ENCODE peak calls at places on chromosome 16, in six cellular contexts. One of them, this sample, is unnamed.

GRCh38 chr16:77760800-77761199 is 27.6 kb upstream of the VAT1L start:
- DNase-seq in heart left ventricle: no peak
- DNase-seq in IMR-90: peak
- DNase-seq in stomach: no peak
- DNase-seq in spleen: no peak
- DNase-seq in uterus: no peak
- DNase-seq in this sample: no peak

GRCh38 chr16:56643080-56643778 is 4.8 kb downstream of the MT1A start:
- DNase-seq in stomach: peak
- DNase-seq in uterus: peak
- DNase-seq in heart left ventricle: peak
- DNase-seq in spleen: peak
- DNase-seq in IMR-90: no peak
- DNase-seq in this sample: peak

GRCh38 chr16:49934557-49935260 is 78.8 kb upstream of the ZNF423 start:
- DNase-seq in stomach: no peak
- DNase-seq in uterus: no peak
- DNase-seq in IMR-90: no peak
- DNase-seq in spleen: no peak
- DNase-seq in heart left ventricle: no peak
- DNase-seq in this sample: peak

GRCh38 chr16:14485811-14486519 is 144.1 kb downstream of the PARN start:
- DNase-seq in heart left ventricle: no peak
- DNase-seq in spleen: no peak
- DNase-seq in IMR-90: no peak
- DNase-seq in uterus: no peak
- DNase-seq in stomach: no peak
- DNase-seq in this sample: no peak

GRCh38 chr16:48105456-48105855 is 50.3 kb downstream of the ABCC12 start:
- DNase-seq in spleen: no peak
- DNase-seq in IMR-90: peak
- DNase-seq in stomach: no peak
- DNase-seq in uterus: no peak
- DNase-seq in heart left ventricle: no peak
- DNase-seq in this sample: no peak

GRCh38 chr16:54933281-54934150 is 2.9 kb downstream of the IRX5 start:
- DNase-seq in IMR-90: no peak
- DNase-seq in spleen: no peak
- DNase-seq in uterus: no peak
- DNase-seq in stomach: no peak
- DNase-seq in heart left ventricle: no peak
- DNase-seq in this sample: no peak

GRCh38 chr16:31386157-31386984 is 6.8 kb upstream of the ITGAD start:
- DNase-seq in stomach: no peak
- DNase-seq in heart left ventricle: no peak
- DNase-seq in IMR-90: peak
- DNase-seq in uterus: no peak
- DNase-seq in spleen: no peak
- DNase-seq in this sample: no peak

GRCh38 chr16:85947511-85948509 is 48.8 kb downstream of the IRF8 start:
- DNase-seq in IMR-90: no peak
- DNase-seq in uterus: no peak
- DNase-seq in heart left ventricle: no peak
- DNase-seq in spleen: no peak
- DNase-seq in stomach: peak
- DNase-seq in this sample: no peak

GRCh38 chr16:1520461-1520860 is 13.0 kb upstream of the TMEM204 start:
- DNase-seq in heart left ventricle: no peak
- DNase-seq in IMR-90: no peak
- DNase-seq in uterus: no peak
- DNase-seq in spleen: no peak
- DNase-seq in stomach: no peak
- DNase-seq in this sample: no peak

GRCh38 chr16:88288303-88288702 is 94.5 kb upstream of the ZNF469 start:
- DNase-seq in spleen: no peak
- DNase-seq in heart left ventricle: no peak
- DNase-seq in IMR-90: no peak
- DNase-seq in uterus: no peak
- DNase-seq in stomach: no peak
- DNase-seq in this sample: no peak

GRCh38 chr16:70713781-70714180 is 27.9 kb upstream of the MTSS2 start:
- DNase-seq in IMR-90: no peak
- DNase-seq in heart left ventricle: no peak
- DNase-seq in uterus: no peak
- DNase-seq in stomach: no peak
- DNase-seq in spleen: no peak
- DNase-seq in this sample: no peak

GRCh38 chr16:86567701-86568571 is 1.3 kb downstream of the FOXC2 start:
- DNase-seq in uterus: no peak
- DNase-seq in spleen: peak
- DNase-seq in IMR-90: peak
- DNase-seq in stomach: no peak
- DNase-seq in heart left ventricle: no peak
- DNase-seq in this sample: no peak

GRCh38 chr16:57822861-57823260 is 20.6 kb upstream of the KIFC3 start:
- DNase-seq in spleen: no peak
- DNase-seq in uterus: no peak
- DNase-seq in IMR-90: no peak
- DNase-seq in stomach: no peak
- DNase-seq in heart left ventricle: no peak
- DNase-seq in this sample: no peak

GRCh38 chr16:73095885-73096341 is 48.0 kb upstream of the ZFHX3 start:
- DNase-seq in uterus: no peak
- DNase-seq in heart left ventricle: no peak
- DNase-seq in IMR-90: no peak
- DNase-seq in stomach: no peak
- DNase-seq in spleen: no peak
- DNase-seq in this sample: no peak

GRCh38 chr16:89586853-89587252 is 11.3 kb downstream of the CPNE7 start:
- DNase-seq in heart left ventricle: no peak
- DNase-seq in uterus: no peak
- DNase-seq in spleen: no peak
- DNase-seq in IMR-90: no peak
- DNase-seq in stomach: peak
- DNase-seq in this sample: no peak

GRCh38 chr16:74049027-74049426 is 247.6 kb upstream of the PSMD7 start:
- DNase-seq in stomach: no peak
- DNase-seq in spleen: no peak
- DNase-seq in IMR-90: no peak
- DNase-seq in heart left ventricle: no peak
- DNase-seq in uterus: no peak
- DNase-seq in this sample: no peak

GRCh38 chr16:9012848-9013507 is 49.3 kb upstream of the USP7 start:
- DNase-seq in heart left ventricle: no peak
- DNase-seq in uterus: no peak
- DNase-seq in spleen: no peak
- DNase-seq in IMR-90: no peak
- DNase-seq in stomach: no peak
- DNase-seq in this sample: no peak

GRCh38 chr16:21950782-21951521 is 2.2 kb upstream of the UQCRC2 start:
- DNase-seq in spleen: no peak
- DNase-seq in IMR-90: peak
- DNase-seq in uterus: no peak
- DNase-seq in stomach: no peak
- DNase-seq in heart left ventricle: no peak
- DNase-seq in this sample: no peak

GRCh38 chr16:75794426-75794825 is 68.1 kb upstream of the CPHXL start:
- DNase-seq in stomach: no peak
- DNase-seq in IMR-90: no peak
- DNase-seq in spleen: no peak
- DNase-seq in heart left ventricle: no peak
- DNase-seq in uterus: no peak
- DNase-seq in this sample: no peak

GRCh38 chr16:85535352-85536072 is 77.6 kb upstream of the GSE1 start:
- DNase-seq in stomach: peak
- DNase-seq in heart left ventricle: no peak
- DNase-seq in IMR-90: no peak
- DNase-seq in uterus: no peak
- DNase-seq in spleen: no peak
- DNase-seq in this sample: peak

GRCh38 chr16:987846-988245 is 6.3 kb downstream of the SOX8 start:
- DNase-seq in heart left ventricle: no peak
- DNase-seq in IMR-90: no peak
- DNase-seq in uterus: no peak
- DNase-seq in stomach: no peak
- DNase-seq in spleen: no peak
- DNase-seq in this sample: no peak

GRCh38 chr16:68564367-68564985 is 25.4 kb downstream of the ZFP90 start:
- DNase-seq in IMR-90: peak
- DNase-seq in stomach: no peak
- DNase-seq in heart left ventricle: no peak
- DNase-seq in uterus: no peak
- DNase-seq in spleen: no peak
- DNase-seq in this sample: no peak

GRCh38 chr16:3467182-3467581 is 23.7 kb downstream of the NAA60 start:
- DNase-seq in IMR-90: no peak
- DNase-seq in spleen: no peak
- DNase-seq in uterus: no peak
- DNase-seq in stomach: no peak
- DNase-seq in heart left ventricle: no peak
- DNase-seq in this sample: no peak

GRCh38 chr16:66127459-66128362 is 238.8 kb upstream of the CDH5 start:
- DNase-seq in heart left ventricle: no peak
- DNase-seq in uterus: no peak
- DNase-seq in spleen: no peak
- DNase-seq in IMR-90: no peak
- DNase-seq in stomach: no peak
- DNase-seq in this sample: no peak

GRCh38 chr16:10065014-10065413 is 117.2 kb downstream of the GRIN2A start:
- DNase-seq in stomach: no peak
- DNase-seq in uterus: no peak
- DNase-seq in spleen: no peak
- DNase-seq in heart left ventricle: no peak
- DNase-seq in IMR-90: no peak
- DNase-seq in this sample: no peak

GRCh38 chr16:2799852-2800226 is 1.6 kb downstream of the PRSS41 start:
- DNase-seq in spleen: peak
- DNase-seq in IMR-90: peak
- DNase-seq in uterus: no peak
- DNase-seq in stomach: peak
- DNase-seq in heart left ventricle: no peak
- DNase-seq in this sample: no peak

GRCh38 chr16:75192606-75193264 is 14.2 kb downstream of the CTRB2 start:
- DNase-seq in uterus: no peak
- DNase-seq in spleen: no peak
- DNase-seq in stomach: no peak
- DNase-seq in IMR-90: no peak
- DNase-seq in heart left ventricle: no peak
- DNase-seq in this sample: no peak

GRCh38 chr16:59067207-59067606 is 333.1 kb upstream of the GOT2 start:
- DNase-seq in uterus: no peak
- DNase-seq in stomach: no peak
- DNase-seq in spleen: no peak
- DNase-seq in IMR-90: peak
- DNase-seq in heart left ventricle: no peak
- DNase-seq in this sample: no peak

GRCh38 chr16:57814896-57815295 is 12.6 kb upstream of the KIFC3 start:
- DNase-seq in heart left ventricle: no peak
- DNase-seq in IMR-90: no peak
- DNase-seq in spleen: no peak
- DNase-seq in stomach: no peak
- DNase-seq in uterus: no peak
- DNase-seq in this sample: no peak

GRCh38 chr16:7501868-7502267 is 169.2 kb downstream of the RBFOX1 start:
- DNase-seq in spleen: no peak
- DNase-seq in IMR-90: no peak
- DNase-seq in heart left ventricle: no peak
- DNase-seq in uterus: no peak
- DNase-seq in stomach: no peak
- DNase-seq in this sample: no peak
- H3K27ac ChIP-seq in spleen: no peak
- H3K27ac ChIP-seq in IMR-90: no peak
- H3K27ac ChIP-seq in heart left ventricle: no peak
- H3K27ac ChIP-seq in uterus: no peak
- H3K27ac ChIP-seq in stomach: no peak
- H3K27ac ChIP-seq in this sample: no peak

GRCh38 chr16:25013751-25014499 is 1.2 kb downstream of the ARHGAP17 start:
- DNase-seq in IMR-90: no peak
- DNase-seq in spleen: no peak
- DNase-seq in heart left ventricle: no peak
- DNase-seq in stomach: no peak
- DNase-seq in uterus: no peak
- DNase-seq in this sample: no peak
- TF ChIP-seq POLR2A in IMR-90: no peak
- TF ChIP-seq POLR2A in spleen: no peak
- TF ChIP-seq POLR2A in heart left ventricle: no peak
- TF ChIP-seq POLR2A in stomach: no peak
- TF ChIP-seq POLR2A in uterus: no peak
- TF ChIP-seq POLR2A in this sample: no peak

GRCh38 chr16:67403976-67404555 is 10.8 kb upstream of the TPPP3 start:
- DNase-seq in stomach: no peak
- DNase-seq in uterus: no peak
- DNase-seq in spleen: no peak
- DNase-seq in heart left ventricle: no peak
- DNase-seq in IMR-90: no peak
- DNase-seq in this sample: no peak
- H3K27ac ChIP-seq in stomach: peak
- H3K27ac ChIP-seq in uterus: no peak
- H3K27ac ChIP-seq in spleen: peak
- H3K27ac ChIP-seq in heart left ventricle: no peak
- H3K27ac ChIP-seq in IMR-90: no peak
- H3K27ac ChIP-seq in this sample: no peak

GRCh38 chr16:81627024-81627423 is 152.1 kb upstream of the PLCG2 start:
- DNase-seq in stomach: no peak
- DNase-seq in heart left ventricle: no peak
- DNase-seq in spleen: no peak
- DNase-seq in IMR-90: peak
- DNase-seq in uterus: no peak
- DNase-seq in this sample: no peak

GRCh38 chr16:81624718-81625543 is 154.2 kb upstream of the PLCG2 start:
- DNase-seq in IMR-90: no peak
- DNase-seq in stomach: no peak
- DNase-seq in uterus: no peak
- DNase-seq in heart left ventricle: no peak
- DNase-seq in spleen: no peak
- DNase-seq in this sample: no peak

GRCh38 chr16:81625544-81626152 is 153.4 kb upstream of the PLCG2 start:
- DNase-seq in uterus: peak
- DNase-seq in heart left ventricle: peak
- DNase-seq in IMR-90: peak
- DNase-seq in stomach: peak
- DNase-seq in spleen: no peak
- DNase-seq in this sample: peak

GRCh38 chr16:81627729-81628128 is 151.4 kb upstream of the PLCG2 start:
- DNase-seq in uterus: no peak
- DNase-seq in IMR-90: no peak
- DNase-seq in spleen: no peak
- DNase-seq in stomach: no peak
- DNase-seq in heart left ventricle: no peak
- DNase-seq in this sample: no peak

GRCh38 chr16:81626181-81626674 is 152.9 kb upstream of the PLCG2 start:
- DNase-seq in spleen: no peak
- DNase-seq in heart left ventricle: no peak
- DNase-seq in uterus: no peak
- DNase-seq in stomach: no peak
- DNase-seq in IMR-90: peak
- DNase-seq in this sample: no peak
- TF ChIP-seq POLR2A in spleen: no peak
- TF ChIP-seq POLR2A in heart left ventricle: no peak
- TF ChIP-seq POLR2A in uterus: no peak
- TF ChIP-seq POLR2A in stomach: no peak
- TF ChIP-seq POLR2A in IMR-90: no peak
- TF ChIP-seq POLR2A in this sample: no peak

GRCh38 chr16:27284865-27285675 is 16.5 kb upstream of the NSMCE1 start:
- DNase-seq in uterus: no peak
- DNase-seq in heart left ventricle: no peak
- DNase-seq in stomach: no peak
- DNase-seq in IMR-90: no peak
- DNase-seq in spleen: no peak
- DNase-seq in this sample: no peak
- H3K27ac ChIP-seq in uterus: no peak
- H3K27ac ChIP-seq in heart left ventricle: no peak
- H3K27ac ChIP-seq in stomach: no peak
- H3K27ac ChIP-seq in IMR-90: no peak
- H3K27ac ChIP-seq in spleen: no peak
- H3K27ac ChIP-seq in this sample: no peak

This sample was measured in sigmoid colon.